ENCODE peak calls at places on chromosomes 6 and 20, in four cellular contexts. T is kidney tubule cell, J is HEK293T, D is ascending aorta. W is an unnamed sample.

GRCh38 chr20:19457551-19457950 is 245.1 kb downstream of the SLC24A3 start:
- DNase-seq in T (no peak), J (no peak), D (no peak), W (no peak)

GRCh38 chr6:137761072-137761471 is 106.0 kb upstream of the TNFAIP3 start:
- DNase-seq in T (no peak), J (no peak), D (no peak), W (no peak)

GRCh38 chr6:160426146-160426545 is 78.0 kb downstream of the SLC22A3 start:
- DNase-seq in T (no peak), J (no peak), D (no peak), W (no peak)

GRCh38 chr20:41696428-41696827 is 78.3 kb upstream of the CHD6 start:
- DNase-seq in T (no peak), J (no peak), D (no peak), W (no peak)

GRCh38 chr6:149235130-149235561 is 82.4 kb upstream of the TAB2 start:
- DNase-seq in T (peak), J (peak), D (no peak), W (no peak)

GRCh38 chr6:149929422-149929821 is 6.5 kb upstream of the RAET1G start:
- DNase-seq in T (no peak), J (peak), D (no peak), W (peak)

GRCh38 chr6:25035451-25036435 is 100.0 kb upstream of the RIPOR2 start:
- DNase-seq in T (peak), J (no peak), D (no peak), W (no peak)

GRCh38 chr6:42050897-42051653 is 751 bp downstream of the TAF8 start:
- DNase-seq in T (peak), J (no peak), D (no peak), W (no peak)

GRCh38 chr6:168447741-168448140 is 6.8 kb downstream of the SMOC2 start:
- DNase-seq in T (no peak), J (no peak), D (no peak), W (no peak)

GRCh38 chr6:9732056-9732455 is 682.8 kb downstream of the TFAP2A start:
- DNase-seq in T (no peak), J (no peak), D (no peak), W (no peak)

GRCh38 chr6:119586250-119586882 is 236.8 kb upstream of the MAN1A1 start:
- DNase-seq in T (no peak), J (no peak), D (no peak), W (no peak)

GRCh38 chr6:52305948-52306767 is 21.6 kb upstream of the MCM3 start:
- DNase-seq in T (no peak), J (no peak), D (no peak), W (no peak)

GRCh38 chr6:45421700-45422540 is 44.2 kb upstream of the SUPT3H start:
- DNase-seq in T (peak), J (peak), D (no peak), W (peak)

GRCh38 chr6:44431118-44431725 is 43.7 kb downstream of the CDC5L start:
- DNase-seq in T (peak), J (peak), D (no peak), W (peak)

GRCh38 chr6:41636803-41637178 is 1.5 kb upstream of the MDFI start:
- DNase-seq in T (peak), J (no peak), D (no peak), W (peak)

GRCh38 chr6:154510144-154510905 is at the start of gene CNKSR3:
- DNase-seq in T (peak), J (peak), D (peak), W (peak)

GRCh38 chr6:47195251-47195650 is 114.5 kb downstream of the TNFRSF21 start:
- DNase-seq in T (no peak), J (no peak), D (no peak), W (no peak)

GRCh38 chr6:128554302-128554701 is 33.9 kb upstream of the PTPRK start:
- DNase-seq in T (no peak), J (no peak), D (no peak), W (no peak)

GRCh38 chr6:108652375-108652774 is 91.7 kb downstream of the FOXO3 start:
- DNase-seq in T (no peak), J (no peak), D (no peak), W (no peak)

GRCh38 chr20:32114305-32114960 is 4.9 kb downstream of the TM9SF4 start:
- DNase-seq in T (no peak), J (no peak), D (no peak), W (no peak)

GRCh38 chr6:149190228-149190831 is 127.2 kb upstream of the TAB2 start:
- DNase-seq in T (peak), J (no peak), D (no peak), W (no peak)

GRCh38 chr20:9507544-9508239 is 6.7 kb upstream of the LAMP5 start:
- DNase-seq in T (no peak), J (no peak), D (no peak), W (peak)

GRCh38 chr6:36118550-36119107 is 11.7 kb upstream of the MAPK13 start:
- DNase-seq in T (peak), J (no peak), D (no peak), W (no peak)

GRCh38 chr6:131789219-131789618 is 18.6 kb upstream of the ENPP1 start:
- DNase-seq in T (no peak), J (no peak), D (no peak), W (no peak)

W was measured in iPS-NIHi11.